ENCODE peak calls at places on chromosomes 7 and 10, in ten cellular contexts. C, T, O, R, K, Q, U, W, S and I are unnamed samples.

GRCh38 chr10:77863446-77863845 is 63.1 kb downstream of the DLG5 start:
- DNase-seq in O (no peak), R (no peak), K (no peak), Q (no peak), U (no peak), T (no peak), W (no peak), C (no peak), S (no peak), I (no peak)

GRCh38 chr10:79034271-79034876 is 34.4 kb upstream of the ZMIZ1 start:
- DNase-seq in W (no peak), O (peak), T (no peak), C (no peak), S (no peak), Q (no peak), R (no peak), K (no peak), U (no peak), I (no peak)

GRCh38 chr10:117545141-117546019 is 2.8 kb downstream of the EMX2 start:
- DNase-seq in S (no peak), K (peak), C (no peak), T (no peak), W (no peak), U (no peak), R (no peak), O (no peak), Q (no peak), I (no peak)

GRCh38 chr7:73966941-73967831 is 60.8 kb upstream of the ELN start:
- DNase-seq in R (no peak), T (no peak), K (no peak), Q (no peak), U (no peak), S (no peak), C (no peak), W (no peak), O (no peak), I (no peak)

GRCh38 chr10:73814896-73815718 is 3.7 kb upstream of the NDST2 start:
- DNase-seq in S (no peak), Q (no peak), O (no peak), K (no peak), R (no peak), T (no peak), C (no peak), U (peak), W (no peak), I (no peak)

GRCh38 chr10:28807760-28808613 is 130.7 kb downstream of the BAMBI start:
- DNase-seq in K (no peak), O (no peak), T (no peak), C (no peak), W (no peak), Q (no peak), R (no peak), U (peak), S (no peak), I (no peak)

GRCh38 chr7:26183545-26184282 is 16.8 kb downstream of the HNRNPA2B1 start:
- DNase-seq in W (no peak), Q (no peak), C (no peak), O (no peak), R (no peak), K (peak), S (no peak), T (no peak), U (no peak), I (no peak)

GRCh38 chr10:132974249-132974796 is 32.0 kb upstream of the CFAP46 start:
- DNase-seq in W (no peak), Q (no peak), C (no peak), R (no peak), T (no peak), U (no peak), S (no peak), O (peak), K (no peak), I (no peak)

GRCh38 chr7:74475243-74475986 is 21.7 kb downstream of the GTF2IRD1 start:
- DNase-seq in O (no peak), S (no peak), U (peak), R (peak), Q (no peak), K (no peak), C (no peak), W (no peak), T (no peak), I (no peak)